ENCODE peak calls at places on chromosomes 2 and 18, in seven cellular contexts. One of them, this sample, is unnamed.

GRCh38 chr2:69798909-69799526 is 30.4 kb upstream of the GMCL1 start:
- DNase-seq in K562: peak
- DNase-seq in GM23338: no peak
- DNase-seq in heart left ventricle: no peak
- DNase-seq in endodermal cell: peak
- DNase-seq in colonic mucosa: no peak
- DNase-seq in right atrium auricular region: peak
- DNase-seq in this sample: no peak

GRCh38 chr2:179857236-179857635 is 4.2 kb downstream of the ZNF385B start:
- DNase-seq in GM23338: no peak
- DNase-seq in heart left ventricle: no peak
- DNase-seq in colonic mucosa: no peak
- DNase-seq in endodermal cell: no peak
- DNase-seq in right atrium auricular region: no peak
- DNase-seq in K562: no peak
- DNase-seq in this sample: no peak

GRCh38 chr2:47819834-47820233 is 36.9 kb downstream of the MSH6 start:
- DNase-seq in K562: no peak
- DNase-seq in colonic mucosa: no peak
- DNase-seq in right atrium auricular region: no peak
- DNase-seq in heart left ventricle: no peak
- DNase-seq in GM23338: no peak
- DNase-seq in endodermal cell: no peak
- DNase-seq in this sample: no peak

GRCh38 chr2:101733257-101733993 is 35.9 kb downstream of the MAP4K4 start:
- DNase-seq in colonic mucosa: no peak
- DNase-seq in K562: no peak
- DNase-seq in right atrium auricular region: no peak
- DNase-seq in endodermal cell: no peak
- DNase-seq in GM23338: no peak
- DNase-seq in heart left ventricle: no peak
- DNase-seq in this sample: no peak

GRCh38 chr2:42009657-42010580 is 37.9 kb upstream of the PKDCC start:
- DNase-seq in K562: no peak
- DNase-seq in colonic mucosa: no peak
- DNase-seq in right atrium auricular region: no peak
- DNase-seq in heart left ventricle: no peak
- DNase-seq in GM23338: no peak
- DNase-seq in endodermal cell: no peak
- DNase-seq in this sample: no peak

GRCh38 chr18:10370716-10371115 is 83.7 kb upstream of the APCDD1 start:
- DNase-seq in GM23338: no peak
- DNase-seq in heart left ventricle: no peak
- DNase-seq in endodermal cell: no peak
- DNase-seq in colonic mucosa: no peak
- DNase-seq in right atrium auricular region: no peak
- DNase-seq in K562: no peak
- DNase-seq in this sample: no peak

GRCh38 chr2:15899327-15899612 is 41.1 kb upstream of the MYCN start:
- DNase-seq in endodermal cell: no peak
- DNase-seq in GM23338: no peak
- DNase-seq in K562: no peak
- DNase-seq in heart left ventricle: no peak
- DNase-seq in right atrium auricular region: no peak
- DNase-seq in colonic mucosa: no peak
- DNase-seq in this sample: no peak

GRCh38 chr2:210503622-210504300 is 27.2 kb upstream of the LANCL1 start:
- DNase-seq in endodermal cell: no peak
- DNase-seq in heart left ventricle: no peak
- DNase-seq in K562: no peak
- DNase-seq in GM23338: peak
- DNase-seq in right atrium auricular region: no peak
- DNase-seq in colonic mucosa: no peak
- DNase-seq in this sample: peak

GRCh38 chr2:67485431-67485830 is 88.3 kb downstream of the ETAA1 start:
- DNase-seq in GM23338: peak
- DNase-seq in endodermal cell: no peak
- DNase-seq in right atrium auricular region: no peak
- DNase-seq in K562: no peak
- DNase-seq in heart left ventricle: no peak
- DNase-seq in colonic mucosa: no peak
- DNase-seq in this sample: no peak

GRCh38 chr2:241808051-241808450 is 942 bp upstream of the NEU4 start:
- DNase-seq in K562: no peak
- DNase-seq in right atrium auricular region: no peak
- DNase-seq in colonic mucosa: peak
- DNase-seq in GM23338: peak
- DNase-seq in heart left ventricle: peak
- DNase-seq in endodermal cell: peak
- DNase-seq in this sample: no peak

GRCh38 chr2:237715459-237715947 is 83.1 kb upstream of the RBM44 start:
- DNase-seq in GM23338: no peak
- DNase-seq in K562: no peak
- DNase-seq in colonic mucosa: peak
- DNase-seq in endodermal cell: peak
- DNase-seq in heart left ventricle: no peak
- DNase-seq in right atrium auricular region: peak
- DNase-seq in this sample: no peak
- H3K27ac ChIP-seq in GM23338: peak
- H3K27ac ChIP-seq in K562: no peak
- H3K27ac ChIP-seq in colonic mucosa: peak
- H3K27ac ChIP-seq in endodermal cell: peak
- H3K27ac ChIP-seq in heart left ventricle: peak
- H3K27ac ChIP-seq in right atrium auricular region: peak
- H3K27ac ChIP-seq in this sample: peak

DNA sequence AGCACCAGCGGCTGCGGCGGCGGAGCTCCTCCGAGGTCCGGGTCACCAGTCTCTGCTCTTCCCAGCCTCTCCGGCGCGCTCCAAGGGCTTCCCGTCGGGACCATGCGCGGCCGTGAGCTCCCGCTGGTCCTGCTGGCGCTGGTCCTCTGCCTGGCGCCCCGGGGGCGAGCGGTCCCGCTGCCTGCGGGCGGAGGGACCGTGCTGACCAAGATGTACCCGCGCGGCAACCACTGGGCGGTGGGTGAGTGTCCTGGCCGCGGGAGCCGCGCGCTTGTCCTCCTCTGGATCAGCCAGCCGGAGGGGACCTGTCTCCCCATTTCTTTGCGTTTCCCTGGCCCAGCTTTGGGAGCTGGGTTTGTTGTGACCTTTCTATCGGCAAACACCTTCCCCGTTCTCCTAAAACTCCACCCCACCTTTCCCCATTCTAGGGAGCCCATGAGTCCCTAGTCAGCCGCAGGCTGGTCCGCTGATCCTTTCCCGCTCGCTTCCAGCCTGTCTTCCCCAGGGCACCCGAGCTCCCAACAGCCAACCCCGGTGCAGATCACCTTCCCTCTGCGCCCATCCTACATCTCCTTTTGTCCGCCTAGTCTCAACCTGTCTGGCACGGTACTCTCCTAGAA is 316 bp downstream of the GRP start:
- DNase-seq in heart left ventricle: no peak
- DNase-seq in colonic mucosa: no peak
- DNase-seq in right atrium auricular region: no peak
- DNase-seq in K562: no peak
- DNase-seq in GM23338: peak
- DNase-seq in endodermal cell: peak
- DNase-seq in this sample: no peak
- H3K4me3 ChIP-seq in heart left ventricle: peak
- H3K4me3 ChIP-seq in colonic mucosa: no peak
- H3K4me3 ChIP-seq in right atrium auricular region: no peak
- H3K4me3 ChIP-seq in K562: no peak
- H3K4me3 ChIP-seq in GM23338: peak
- H3K4me3 ChIP-seq in endodermal cell: peak
- H3K4me3 ChIP-seq in this sample: peak

GRCh38 chr2:63053889-63054725 is 3.5 kb downstream of the OTX1 start:
- DNase-seq in heart left ventricle: no peak
- DNase-seq in GM23338: peak
- DNase-seq in K562: no peak
- DNase-seq in colonic mucosa: peak
- DNase-seq in endodermal cell: peak
- DNase-seq in right atrium auricular region: no peak
- DNase-seq in this sample: no peak
- TF ChIP-seq CTCF in heart left ventricle: no peak
- TF ChIP-seq CTCF in GM23338: peak
- TF ChIP-seq CTCF in K562: no peak
- TF ChIP-seq CTCF in colonic mucosa: no peak
- TF ChIP-seq CTCF in endodermal cell: peak
- TF ChIP-seq CTCF in right atrium auricular region: no peak
- TF ChIP-seq CTCF in this sample: no peak

DNA sequence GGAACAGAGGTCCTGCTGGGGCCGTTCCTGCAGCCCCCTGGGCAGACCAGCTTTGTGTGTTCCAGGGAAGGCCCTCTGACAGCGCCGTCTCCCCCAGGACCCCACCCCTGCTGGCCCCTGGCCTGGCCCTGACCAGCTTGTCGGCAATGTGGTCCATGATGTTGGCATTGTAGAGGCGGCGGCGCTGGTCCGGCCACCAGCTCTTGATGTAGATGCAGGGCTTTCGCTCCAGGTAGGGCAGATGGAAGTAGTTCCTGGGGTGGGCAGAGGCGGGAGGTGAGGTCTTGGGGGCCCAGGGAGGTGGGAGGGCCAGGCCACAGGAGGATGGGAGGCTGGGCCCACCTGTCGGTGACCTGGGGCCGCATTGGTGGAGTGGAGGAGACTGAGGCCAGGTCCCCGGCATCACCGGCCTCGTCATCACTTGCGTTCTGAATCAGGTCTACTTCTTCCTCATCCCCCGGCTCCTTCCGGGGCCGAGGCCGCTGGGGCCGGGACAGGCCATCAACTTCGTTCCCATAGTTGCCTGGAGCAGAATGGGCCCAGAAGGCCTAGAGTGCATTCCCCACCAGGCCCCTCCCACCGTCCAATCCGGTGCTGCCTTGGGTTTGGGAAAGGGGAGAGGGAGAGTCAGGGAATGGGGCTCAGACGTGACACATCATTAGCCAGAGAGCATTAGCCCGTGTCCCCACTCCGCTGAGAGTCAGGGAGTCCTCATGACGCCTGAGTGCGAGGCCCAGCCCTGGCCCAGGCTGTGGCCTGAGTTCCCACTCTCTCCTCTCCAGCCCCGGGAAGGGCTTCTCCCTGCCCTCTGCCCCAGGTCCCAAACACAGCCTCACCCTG is 1.4 kb upstream of the OTOF start:
- DNase-seq in K562: no peak
- DNase-seq in GM23338: no peak
- DNase-seq in right atrium auricular region: no peak
- DNase-seq in heart left ventricle: no peak
- DNase-seq in endodermal cell: peak
- DNase-seq in colonic mucosa: no peak
- DNase-seq in this sample: no peak
- H3K27ac ChIP-seq in K562: no peak
- H3K27ac ChIP-seq in GM23338: no peak
- H3K27ac ChIP-seq in right atrium auricular region: no peak
- H3K27ac ChIP-seq in heart left ventricle: no peak
- H3K27ac ChIP-seq in endodermal cell: no peak
- H3K27ac ChIP-seq in colonic mucosa: no peak
- H3K27ac ChIP-seq in this sample: no peak